ENCODE peak calls at places on chromosomes 3 and 15, in six cellular contexts. One of them, this sample, is unnamed.

GRCh38 chr3:39569095-39569494 is 101.6 kb downstream of the MOBP start:
- DNase-seq in testis: peak
- DNase-seq in tibial artery: no peak
- DNase-seq in breast epithelium: no peak
- DNase-seq in IMR-90: no peak
- DNase-seq in fibroblast of the aortic adventitia: no peak
- DNase-seq in this sample: no peak

GRCh38 chr3:66465587-66465986 is 35.2 kb downstream of the LRIG1 start:
- DNase-seq in IMR-90: no peak
- DNase-seq in breast epithelium: no peak
- DNase-seq in tibial artery: no peak
- DNase-seq in fibroblast of the aortic adventitia: no peak
- DNase-seq in testis: no peak
- DNase-seq in this sample: no peak

GRCh38 chr3:15324335-15324734 is 8.1 kb downstream of the SH3BP5 start:
- DNase-seq in IMR-90: no peak
- DNase-seq in tibial artery: no peak
- DNase-seq in fibroblast of the aortic adventitia: peak
- DNase-seq in breast epithelium: no peak
- DNase-seq in testis: peak
- DNase-seq in this sample: peak

GRCh38 chr3:189458536-189458935 is 172.7 kb upstream of the TP63 start:
- DNase-seq in testis: no peak
- DNase-seq in breast epithelium: peak
- DNase-seq in tibial artery: no peak
- DNase-seq in fibroblast of the aortic adventitia: peak
- DNase-seq in IMR-90: no peak
- DNase-seq in this sample: no peak

GRCh38 chr3:12513694-12514446 is 29.6 kb downstream of the TSEN2 start:
- DNase-seq in testis: no peak
- DNase-seq in IMR-90: no peak
- DNase-seq in breast epithelium: no peak
- DNase-seq in fibroblast of the aortic adventitia: no peak
- DNase-seq in tibial artery: no peak
- DNase-seq in this sample: no peak

GRCh38 chr3:192273611-192274010 is 453.7 kb downstream of the FGF12 start:
- DNase-seq in IMR-90: no peak
- DNase-seq in breast epithelium: no peak
- DNase-seq in tibial artery: no peak
- DNase-seq in fibroblast of the aortic adventitia: no peak
- DNase-seq in testis: no peak
- DNase-seq in this sample: no peak

GRCh38 chr3:141368925-141369794 is 856 bp downstream of the ZBTB38 start:
- DNase-seq in tibial artery: no peak
- DNase-seq in IMR-90: peak
- DNase-seq in breast epithelium: no peak
- DNase-seq in testis: no peak
- DNase-seq in fibroblast of the aortic adventitia: peak
- DNase-seq in this sample: no peak

GRCh38 chr3:127092776-127093175 is 100.2 kb upstream of the PRR23E start:
- DNase-seq in fibroblast of the aortic adventitia: no peak
- DNase-seq in testis: no peak
- DNase-seq in breast epithelium: no peak
- DNase-seq in tibial artery: no peak
- DNase-seq in IMR-90: no peak
- DNase-seq in this sample: no peak

GRCh38 chr15:76333720-76334437 is 2.7 kb upstream of the ISL2 start:
- DNase-seq in fibroblast of the aortic adventitia: no peak
- DNase-seq in breast epithelium: no peak
- DNase-seq in IMR-90: no peak
- DNase-seq in tibial artery: no peak
- DNase-seq in testis: no peak
- DNase-seq in this sample: no peak

GRCh38 chr15:91348812-91349500 is 248.9 kb downstream of the SV2B start:
- DNase-seq in tibial artery: no peak
- DNase-seq in testis: no peak
- DNase-seq in breast epithelium: no peak
- DNase-seq in fibroblast of the aortic adventitia: peak
- DNase-seq in IMR-90: no peak
- DNase-seq in this sample: peak

GRCh38 chr15:59349715-59350420 is 22.8 kb downstream of the MYO1E start:
- DNase-seq in IMR-90: peak
- DNase-seq in fibroblast of the aortic adventitia: peak
- DNase-seq in breast epithelium: peak
- DNase-seq in tibial artery: no peak
- DNase-seq in testis: no peak
- DNase-seq in this sample: peak

GRCh38 chr3:38138347-38139190 is at the start of gene MYD88:
- DNase-seq in fibroblast of the aortic adventitia: peak
- DNase-seq in testis: peak
- DNase-seq in tibial artery: peak
- DNase-seq in IMR-90: peak
- DNase-seq in breast epithelium: peak
- DNase-seq in this sample: peak

GRCh38 chr3:181921220-181921619 is 209.5 kb downstream of the SOX2 start:
- DNase-seq in testis: no peak
- DNase-seq in breast epithelium: no peak
- DNase-seq in IMR-90: no peak
- DNase-seq in tibial artery: no peak
- DNase-seq in fibroblast of the aortic adventitia: no peak
- DNase-seq in this sample: no peak

GRCh38 chr15:82140859-82141258 is 95.0 kb upstream of the MEX3B start:
- DNase-seq in IMR-90: no peak
- DNase-seq in testis: no peak
- DNase-seq in tibial artery: no peak
- DNase-seq in fibroblast of the aortic adventitia: no peak
- DNase-seq in breast epithelium: no peak
- DNase-seq in this sample: no peak

GRCh38 chr3:99751649-99752048 is 66.0 kb upstream of the CMSS1 start:
- DNase-seq in IMR-90: peak
- DNase-seq in breast epithelium: no peak
- DNase-seq in testis: no peak
- DNase-seq in tibial artery: no peak
- DNase-seq in fibroblast of the aortic adventitia: peak
- DNase-seq in this sample: peak

GRCh38 chr3:108406661-108407206 is 103.7 kb downstream of the MYH15 start:
- DNase-seq in testis: peak
- DNase-seq in tibial artery: no peak
- DNase-seq in breast epithelium: no peak
- DNase-seq in fibroblast of the aortic adventitia: peak
- DNase-seq in IMR-90: peak
- DNase-seq in this sample: peak
- TF ChIP-seq CTCF in testis: peak
- TF ChIP-seq CTCF in tibial artery: peak
- TF ChIP-seq CTCF in breast epithelium: no peak
- TF ChIP-seq CTCF in fibroblast of the aortic adventitia: peak
- TF ChIP-seq CTCF in IMR-90: peak
- TF ChIP-seq CTCF in this sample: peak

GRCh38 chr15:99719096-99719541 is 14.1 kb downstream of the LYSMD4 start:
- DNase-seq in breast epithelium: peak
- DNase-seq in testis: no peak
- DNase-seq in fibroblast of the aortic adventitia: peak
- DNase-seq in tibial artery: no peak
- DNase-seq in IMR-90: peak
- DNase-seq in this sample: peak

GRCh38 chr15:99720533-99720932 is 12.7 kb downstream of the LYSMD4 start:
- DNase-seq in tibial artery: no peak
- DNase-seq in IMR-90: no peak
- DNase-seq in testis: no peak
- DNase-seq in fibroblast of the aortic adventitia: no peak
- DNase-seq in breast epithelium: peak
- DNase-seq in this sample: no peak

GRCh38 chr15:99718421-99718820 is 14.8 kb downstream of the LYSMD4 start:
- DNase-seq in fibroblast of the aortic adventitia: no peak
- DNase-seq in IMR-90: no peak
- DNase-seq in tibial artery: no peak
- DNase-seq in breast epithelium: no peak
- DNase-seq in testis: no peak
- DNase-seq in this sample: no peak

GRCh38 chr15:99716540-99716939 is 16.7 kb downstream of the LYSMD4 start:
- DNase-seq in breast epithelium: no peak
- DNase-seq in fibroblast of the aortic adventitia: no peak
- DNase-seq in testis: no peak
- DNase-seq in tibial artery: no peak
- DNase-seq in IMR-90: no peak
- DNase-seq in this sample: no peak

DNA sequence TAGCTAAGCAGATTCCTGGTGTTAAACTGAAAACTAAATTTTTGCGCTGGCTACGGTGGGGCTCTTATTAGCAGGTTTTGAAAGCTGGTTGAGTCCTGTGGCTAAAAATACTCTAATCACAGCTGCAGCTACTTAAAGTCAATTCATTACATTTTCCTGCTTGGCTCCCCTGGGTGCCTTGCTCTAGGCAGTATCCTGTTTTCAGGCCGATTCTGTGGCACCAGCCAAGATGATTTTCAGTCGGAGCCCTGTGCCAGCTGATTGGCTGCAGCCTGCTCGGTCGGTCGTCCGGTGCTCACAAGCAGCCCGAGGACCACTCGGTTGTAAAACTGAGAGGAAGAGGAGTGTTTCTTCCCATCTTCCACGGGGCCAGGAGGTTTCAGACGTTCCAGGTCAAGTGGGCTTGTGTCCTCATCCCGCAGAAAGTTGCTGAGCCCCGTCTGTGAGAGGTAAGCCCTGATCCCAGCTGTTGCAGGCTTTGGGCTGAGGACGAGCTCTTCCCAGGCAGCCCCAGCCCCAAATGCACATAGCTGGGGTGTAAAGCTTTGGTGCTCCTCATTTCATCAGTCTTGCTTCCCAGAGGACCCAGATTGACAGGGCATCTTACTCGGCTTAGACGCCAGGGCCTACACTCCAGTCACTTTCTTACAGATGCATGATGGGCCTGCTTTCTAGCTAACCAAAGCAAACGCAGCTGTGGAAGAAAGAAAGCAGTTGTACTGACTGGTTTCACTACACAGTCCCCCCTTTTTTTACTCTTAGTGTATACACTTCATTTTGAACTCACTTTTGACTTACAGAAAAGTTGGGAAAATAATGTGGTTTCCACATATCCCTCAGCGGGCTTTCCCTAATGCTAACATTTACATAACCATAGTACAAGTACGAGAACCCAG is 15.9 kb downstream of the LYSMD4 start:
- DNase-seq in breast epithelium: peak
- DNase-seq in fibroblast of the aortic adventitia: peak
- DNase-seq in IMR-90: no peak
- DNase-seq in tibial artery: no peak
- DNase-seq in testis: peak
- DNase-seq in this sample: peak
- H3K4me3 ChIP-seq in breast epithelium: peak
- H3K4me3 ChIP-seq in fibroblast of the aortic adventitia: no peak
- H3K4me3 ChIP-seq in IMR-90: no peak
- H3K4me3 ChIP-seq in tibial artery: peak
- H3K4me3 ChIP-seq in testis: no peak
- H3K4me3 ChIP-seq in this sample: no peak

DNA sequence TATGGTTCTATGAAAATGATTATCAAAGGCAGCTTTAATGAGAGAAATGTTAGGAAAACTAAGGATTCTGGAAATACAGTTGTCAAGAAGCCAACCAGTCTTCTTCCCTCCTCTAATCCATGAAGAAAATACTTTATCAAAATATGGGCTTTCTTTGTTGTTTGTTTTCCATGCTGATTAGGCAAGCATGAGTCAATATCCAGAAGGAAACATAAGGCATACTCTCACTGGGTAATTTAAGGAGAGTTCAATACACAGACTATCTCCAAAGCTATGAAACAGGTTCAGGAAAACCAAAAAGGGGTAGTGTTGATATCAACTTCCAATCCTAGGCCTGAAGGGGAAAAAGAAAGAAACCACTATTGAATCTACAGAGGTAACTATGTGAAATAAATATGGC is 68.7 kb upstream of the CMC1 start:
- DNase-seq in breast epithelium: no peak
- DNase-seq in tibial artery: no peak
- DNase-seq in testis: no peak
- DNase-seq in IMR-90: no peak
- DNase-seq in fibroblast of the aortic adventitia: no peak
- DNase-seq in this sample: no peak
- TF ChIP-seq CTCF in breast epithelium: no peak
- TF ChIP-seq CTCF in tibial artery: no peak
- TF ChIP-seq CTCF in testis: no peak
- TF ChIP-seq CTCF in IMR-90: no peak
- TF ChIP-seq CTCF in fibroblast of the aortic adventitia: no peak
- TF ChIP-seq CTCF in this sample: no peak

DNA sequence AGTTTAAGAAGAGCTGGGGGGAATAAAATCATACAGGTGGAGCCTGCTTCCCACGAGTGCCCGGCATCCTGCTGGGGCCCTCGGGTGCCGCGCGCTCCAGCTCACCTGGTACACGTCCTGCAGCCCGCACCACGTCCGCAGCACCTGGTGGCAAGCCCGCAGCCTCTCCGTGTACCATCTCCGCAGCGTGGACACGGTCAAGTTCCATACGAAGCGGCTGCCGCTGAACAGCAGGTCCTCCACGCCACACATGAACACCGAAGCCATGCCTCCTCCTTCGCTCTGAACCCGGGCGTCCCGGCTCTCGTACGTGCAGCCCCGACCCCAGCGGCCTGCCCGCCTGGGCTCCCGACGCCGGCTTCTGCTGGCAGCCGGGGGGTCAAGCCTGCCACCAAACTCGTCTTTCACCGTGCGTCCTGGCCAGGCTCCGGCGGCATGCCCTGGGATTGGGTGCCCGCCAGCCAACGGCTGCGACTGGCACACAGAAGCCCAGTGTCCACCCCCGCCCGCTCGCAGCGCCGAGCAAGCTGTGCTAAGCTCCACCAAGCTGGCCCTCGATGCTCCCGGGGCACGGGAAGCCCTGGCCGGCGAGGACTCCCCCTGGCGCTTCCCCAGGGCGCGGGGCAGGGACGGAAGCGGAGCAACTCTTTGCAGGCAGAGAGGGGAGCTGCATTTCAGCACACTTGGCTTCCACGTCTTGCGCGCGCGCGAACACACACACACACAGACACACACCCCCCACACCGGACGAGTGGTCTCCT is at the start of gene FRMD4B:
- DNase-seq in fibroblast of the aortic adventitia: no peak
- DNase-seq in IMR-90: no peak
- DNase-seq in breast epithelium: peak
- DNase-seq in tibial artery: peak
- DNase-seq in testis: peak
- DNase-seq in this sample: peak
- H3K4me3 ChIP-seq in fibroblast of the aortic adventitia: peak
- H3K4me3 ChIP-seq in IMR-90: no peak
- H3K4me3 ChIP-seq in breast epithelium: peak
- H3K4me3 ChIP-seq in tibial artery: peak
- H3K4me3 ChIP-seq in testis: peak
- H3K4me3 ChIP-seq in this sample: peak